ENCODE peak calls at places on chromosome 4, in nine cellular contexts. One of them, this sample, is unnamed.

GRCh38 chr4:125254111-125254510 is 60.6 kb upstream of the FAT4 start:
- DNase-seq in iPS DF 6.9: no peak
- DNase-seq in NCI-H1092 treated with DMSO at 0.1 percent for 48 hours: no peak
- DNase-seq in stimulated activated CD8-positive, alpha-beta memory T cell treated with anti-CD3 and anti-CD28 coated beads, Interleukin-2, amount 100 ng/mL, for 1 hour: no peak
- DNase-seq in ecto neural progenitor cell: no peak
- DNase-seq in heart right ventricle: no peak
- DNase-seq in erythroblast: no peak
- DNase-seq in naive thymus-derived CD4-positive, alpha-beta T cell: no peak
- DNase-seq in stimulated activated naive B cell treated with anti-CD40 and anti-IgM and Interleukin-4, amounts not matched to agents 10 μg/mL and 1 μg/mL and 100 μg/mL, for 72 hours: no peak
- DNase-seq in this sample: no peak

GRCh38 chr4:105509291-105509690 is 35.4 kb upstream of the PPA2 start:
- DNase-seq in iPS DF 6.9: no peak
- DNase-seq in NCI-H1092 treated with DMSO at 0.1 percent for 48 hours: no peak
- DNase-seq in stimulated activated CD8-positive, alpha-beta memory T cell treated with anti-CD3 and anti-CD28 coated beads, Interleukin-2, amount 100 ng/mL, for 1 hour: no peak
- DNase-seq in ecto neural progenitor cell: no peak
- DNase-seq in heart right ventricle: no peak
- DNase-seq in erythroblast: no peak
- DNase-seq in naive thymus-derived CD4-positive, alpha-beta T cell: no peak
- DNase-seq in stimulated activated naive B cell treated with anti-CD40 and anti-IgM and Interleukin-4, amounts not matched to agents 10 μg/mL and 1 μg/mL and 100 μg/mL, for 72 hours: no peak
- DNase-seq in this sample: no peak

GRCh38 chr4:185254434-185254833 is 45.0 kb downstream of the SNX25 start:
- DNase-seq in iPS DF 6.9: no peak
- DNase-seq in NCI-H1092 treated with DMSO at 0.1 percent for 48 hours: no peak
- DNase-seq in stimulated activated CD8-positive, alpha-beta memory T cell treated with anti-CD3 and anti-CD28 coated beads, Interleukin-2, amount 100 ng/mL, for 1 hour: no peak
- DNase-seq in ecto neural progenitor cell: no peak
- DNase-seq in heart right ventricle: no peak
- DNase-seq in erythroblast: no peak
- DNase-seq in naive thymus-derived CD4-positive, alpha-beta T cell: peak; percentile 47
- DNase-seq in stimulated activated naive B cell treated with anti-CD40 and anti-IgM and Interleukin-4, amounts not matched to agents 10 μg/mL and 1 μg/mL and 100 μg/mL, for 72 hours: no peak
- DNase-seq in this sample: no peak

GRCh38 chr4:56311299-56311975 is 75.9 kb downstream of the AASDH start:
- DNase-seq in iPS DF 6.9: no peak
- DNase-seq in NCI-H1092 treated with DMSO at 0.1 percent for 48 hours: peak; percentile 18
- DNase-seq in stimulated activated CD8-positive, alpha-beta memory T cell treated with anti-CD3 and anti-CD28 coated beads, Interleukin-2, amount 100 ng/mL, for 1 hour: no peak
- DNase-seq in ecto neural progenitor cell: no peak
- DNase-seq in heart right ventricle: no peak
- DNase-seq in erythroblast: no peak
- DNase-seq in naive thymus-derived CD4-positive, alpha-beta T cell: no peak
- DNase-seq in stimulated activated naive B cell treated with anti-CD40 and anti-IgM and Interleukin-4, amounts not matched to agents 10 μg/mL and 1 μg/mL and 100 μg/mL, for 72 hours: no peak
- DNase-seq in this sample: no peak

GRCh38 chr4:53314257-53314656 is 51.6 kb downstream of the SCFD2 start:
- DNase-seq in iPS DF 6.9: no peak
- DNase-seq in NCI-H1092 treated with DMSO at 0.1 percent for 48 hours: no peak
- DNase-seq in stimulated activated CD8-positive, alpha-beta memory T cell treated with anti-CD3 and anti-CD28 coated beads, Interleukin-2, amount 100 ng/mL, for 1 hour: no peak
- DNase-seq in ecto neural progenitor cell: no peak
- DNase-seq in heart right ventricle: no peak
- DNase-seq in erythroblast: no peak
- DNase-seq in naive thymus-derived CD4-positive, alpha-beta T cell: no peak
- DNase-seq in stimulated activated naive B cell treated with anti-CD40 and anti-IgM and Interleukin-4, amounts not matched to agents 10 μg/mL and 1 μg/mL and 100 μg/mL, for 72 hours: no peak
- DNase-seq in this sample: no peak

GRCh38 chr4:145034727-145035211 is 63.2 kb downstream of the ANAPC10 start:
- DNase-seq in iPS DF 6.9: no peak
- DNase-seq in NCI-H1092 treated with DMSO at 0.1 percent for 48 hours: no peak
- DNase-seq in stimulated activated CD8-positive, alpha-beta memory T cell treated with anti-CD3 and anti-CD28 coated beads, Interleukin-2, amount 100 ng/mL, for 1 hour: no peak
- DNase-seq in ecto neural progenitor cell: no peak
- DNase-seq in heart right ventricle: no peak
- DNase-seq in erythroblast: no peak
- DNase-seq in naive thymus-derived CD4-positive, alpha-beta T cell: no peak
- DNase-seq in stimulated activated naive B cell treated with anti-CD40 and anti-IgM and Interleukin-4, amounts not matched to agents 10 μg/mL and 1 μg/mL and 100 μg/mL, for 72 hours: no peak
- DNase-seq in this sample: no peak

GRCh38 chr4:24102621-24103020 is 212.8 kb upstream of the PPARGC1A start:
- DNase-seq in iPS DF 6.9: no peak
- DNase-seq in NCI-H1092 treated with DMSO at 0.1 percent for 48 hours: no peak
- DNase-seq in stimulated activated CD8-positive, alpha-beta memory T cell treated with anti-CD3 and anti-CD28 coated beads, Interleukin-2, amount 100 ng/mL, for 1 hour: no peak
- DNase-seq in ecto neural progenitor cell: no peak
- DNase-seq in heart right ventricle: no peak
- DNase-seq in erythroblast: no peak
- DNase-seq in naive thymus-derived CD4-positive, alpha-beta T cell: no peak
- DNase-seq in stimulated activated naive B cell treated with anti-CD40 and anti-IgM and Interleukin-4, amounts not matched to agents 10 μg/mL and 1 μg/mL and 100 μg/mL, for 72 hours: no peak
- DNase-seq in this sample: no peak

GRCh38 chr4:81562093-81562492 is 90.4 kb upstream of the RASGEF1B start:
- DNase-seq in iPS DF 6.9: no peak
- DNase-seq in NCI-H1092 treated with DMSO at 0.1 percent for 48 hours: no peak
- DNase-seq in stimulated activated CD8-positive, alpha-beta memory T cell treated with anti-CD3 and anti-CD28 coated beads, Interleukin-2, amount 100 ng/mL, for 1 hour: no peak
- DNase-seq in ecto neural progenitor cell: no peak
- DNase-seq in heart right ventricle: no peak
- DNase-seq in erythroblast: no peak
- DNase-seq in naive thymus-derived CD4-positive, alpha-beta T cell: peak; percentile 28
- DNase-seq in stimulated activated naive B cell treated with anti-CD40 and anti-IgM and Interleukin-4, amounts not matched to agents 10 μg/mL and 1 μg/mL and 100 μg/mL, for 72 hours: peak; percentile 30
- DNase-seq in this sample: no peak

GRCh38 chr4:163484906-163485305 is 9.6 kb upstream of the TMA16 start:
- DNase-seq in iPS DF 6.9: peak; percentile 39
- DNase-seq in NCI-H1092 treated with DMSO at 0.1 percent for 48 hours: peak; percentile 17
- DNase-seq in stimulated activated CD8-positive, alpha-beta memory T cell treated with anti-CD3 and anti-CD28 coated beads, Interleukin-2, amount 100 ng/mL, for 1 hour: peak; percentile 13
- DNase-seq in ecto neural progenitor cell: peak; percentile 73
- DNase-seq in heart right ventricle: peak; percentile 29
- DNase-seq in erythroblast: peak; percentile 81
- DNase-seq in naive thymus-derived CD4-positive, alpha-beta T cell: peak; percentile 14
- DNase-seq in stimulated activated naive B cell treated with anti-CD40 and anti-IgM and Interleukin-4, amounts not matched to agents 10 μg/mL and 1 μg/mL and 100 μg/mL, for 72 hours: peak; percentile 40
- DNase-seq in this sample: peak; percentile 54

GRCh38 chr4:95544433-95545103 is 4.2 kb downstream of the UNC5C start:
- DNase-seq in iPS DF 6.9: no peak
- DNase-seq in NCI-H1092 treated with DMSO at 0.1 percent for 48 hours: no peak
- DNase-seq in stimulated activated CD8-positive, alpha-beta memory T cell treated with anti-CD3 and anti-CD28 coated beads, Interleukin-2, amount 100 ng/mL, for 1 hour: no peak
- DNase-seq in ecto neural progenitor cell: no peak
- DNase-seq in heart right ventricle: no peak
- DNase-seq in erythroblast: no peak
- DNase-seq in naive thymus-derived CD4-positive, alpha-beta T cell: no peak
- DNase-seq in stimulated activated naive B cell treated with anti-CD40 and anti-IgM and Interleukin-4, amounts not matched to agents 10 μg/mL and 1 μg/mL and 100 μg/mL, for 72 hours: no peak
- DNase-seq in this sample: no peak

GRCh38 chr4:16607693-16608092 is 290.8 kb downstream of the LDB2 start:
- DNase-seq in iPS DF 6.9: no peak
- DNase-seq in NCI-H1092 treated with DMSO at 0.1 percent for 48 hours: no peak
- DNase-seq in stimulated activated CD8-positive, alpha-beta memory T cell treated with anti-CD3 and anti-CD28 coated beads, Interleukin-2, amount 100 ng/mL, for 1 hour: no peak
- DNase-seq in ecto neural progenitor cell: no peak
- DNase-seq in heart right ventricle: no peak
- DNase-seq in erythroblast: no peak
- DNase-seq in naive thymus-derived CD4-positive, alpha-beta T cell: no peak
- DNase-seq in stimulated activated naive B cell treated with anti-CD40 and anti-IgM and Interleukin-4, amounts not matched to agents 10 μg/mL and 1 μg/mL and 100 μg/mL, for 72 hours: no peak
- DNase-seq in this sample: no peak

GRCh38 chr4:95510145-95510544 is 38.6 kb downstream of the UNC5C start:
- DNase-seq in iPS DF 6.9: no peak
- DNase-seq in NCI-H1092 treated with DMSO at 0.1 percent for 48 hours: peak; percentile 19
- DNase-seq in stimulated activated CD8-positive, alpha-beta memory T cell treated with anti-CD3 and anti-CD28 coated beads, Interleukin-2, amount 100 ng/mL, for 1 hour: no peak
- DNase-seq in ecto neural progenitor cell: no peak
- DNase-seq in heart right ventricle: no peak
- DNase-seq in erythroblast: peak; percentile 31
- DNase-seq in naive thymus-derived CD4-positive, alpha-beta T cell: no peak
- DNase-seq in stimulated activated naive B cell treated with anti-CD40 and anti-IgM and Interleukin-4, amounts not matched to agents 10 μg/mL and 1 μg/mL and 100 μg/mL, for 72 hours: no peak
- DNase-seq in this sample: no peak

GRCh38 chr4:104616401-104616820 is 121.7 kb upstream of the CXXC4 start:
- DNase-seq in iPS DF 6.9: no peak
- DNase-seq in NCI-H1092 treated with DMSO at 0.1 percent for 48 hours: peak; percentile 56
- DNase-seq in stimulated activated CD8-positive, alpha-beta memory T cell treated with anti-CD3 and anti-CD28 coated beads, Interleukin-2, amount 100 ng/mL, for 1 hour: no peak
- DNase-seq in ecto neural progenitor cell: no peak
- DNase-seq in heart right ventricle: peak; percentile 78
- DNase-seq in erythroblast: no peak
- DNase-seq in naive thymus-derived CD4-positive, alpha-beta T cell: no peak
- DNase-seq in stimulated activated naive B cell treated with anti-CD40 and anti-IgM and Interleukin-4, amounts not matched to agents 10 μg/mL and 1 μg/mL and 100 μg/mL, for 72 hours: no peak
- DNase-seq in this sample: no peak

GRCh38 chr4:186999676-187000075 is 276.0 kb upstream of the FAT1 start:
- DNase-seq in iPS DF 6.9: no peak
- DNase-seq in NCI-H1092 treated with DMSO at 0.1 percent for 48 hours: no peak
- DNase-seq in stimulated activated CD8-positive, alpha-beta memory T cell treated with anti-CD3 and anti-CD28 coated beads, Interleukin-2, amount 100 ng/mL, for 1 hour: no peak
- DNase-seq in ecto neural progenitor cell: no peak
- DNase-seq in heart right ventricle: no peak
- DNase-seq in erythroblast: no peak
- DNase-seq in naive thymus-derived CD4-positive, alpha-beta T cell: no peak
- DNase-seq in stimulated activated naive B cell treated with anti-CD40 and anti-IgM and Interleukin-4, amounts not matched to agents 10 μg/mL and 1 μg/mL and 100 μg/mL, for 72 hours: no peak
- DNase-seq in this sample: no peak

GRCh38 chr4:7758444-7758815 is 181.2 kb downstream of the AFAP1 start:
- DNase-seq in iPS DF 6.9: no peak
- DNase-seq in NCI-H1092 treated with DMSO at 0.1 percent for 48 hours: no peak
- DNase-seq in stimulated activated CD8-positive, alpha-beta memory T cell treated with anti-CD3 and anti-CD28 coated beads, Interleukin-2, amount 100 ng/mL, for 1 hour: no peak
- DNase-seq in ecto neural progenitor cell: no peak
- DNase-seq in heart right ventricle: no peak
- DNase-seq in erythroblast: no peak
- DNase-seq in naive thymus-derived CD4-positive, alpha-beta T cell: no peak
- DNase-seq in stimulated activated naive B cell treated with anti-CD40 and anti-IgM and Interleukin-4, amounts not matched to agents 10 μg/mL and 1 μg/mL and 100 μg/mL, for 72 hours: no peak
- DNase-seq in this sample: no peak

GRCh38 chr4:53651142-53651720 is 59.9 kb upstream of the LNX1 start:
- DNase-seq in iPS DF 6.9: no peak
- DNase-seq in NCI-H1092 treated with DMSO at 0.1 percent for 48 hours: no peak
- DNase-seq in stimulated activated CD8-positive, alpha-beta memory T cell treated with anti-CD3 and anti-CD28 coated beads, Interleukin-2, amount 100 ng/mL, for 1 hour: no peak
- DNase-seq in ecto neural progenitor cell: no peak
- DNase-seq in heart right ventricle: peak; percentile 56
- DNase-seq in erythroblast: no peak
- DNase-seq in naive thymus-derived CD4-positive, alpha-beta T cell: no peak
- DNase-seq in stimulated activated naive B cell treated with anti-CD40 and anti-IgM and Interleukin-4, amounts not matched to agents 10 μg/mL and 1 μg/mL and 100 μg/mL, for 72 hours: no peak
- DNase-seq in this sample: no peak

GRCh38 chr4:157674699-157675098 is 454.2 kb downstream of the GRIA2 start:
- DNase-seq in iPS DF 6.9: no peak
- DNase-seq in NCI-H1092 treated with DMSO at 0.1 percent for 48 hours: no peak
- DNase-seq in stimulated activated CD8-positive, alpha-beta memory T cell treated with anti-CD3 and anti-CD28 coated beads, Interleukin-2, amount 100 ng/mL, for 1 hour: no peak
- DNase-seq in ecto neural progenitor cell: no peak
- DNase-seq in heart right ventricle: no peak
- DNase-seq in erythroblast: no peak
- DNase-seq in naive thymus-derived CD4-positive, alpha-beta T cell: no peak
- DNase-seq in stimulated activated naive B cell treated with anti-CD40 and anti-IgM and Interleukin-4, amounts not matched to agents 10 μg/mL and 1 μg/mL and 100 μg/mL, for 72 hours: no peak
- DNase-seq in this sample: no peak

GRCh38 chr4:183758006-183758734 is 99.1 kb downstream of the TRAPPC11 start:
- DNase-seq in iPS DF 6.9: peak; percentile 47
- DNase-seq in NCI-H1092 treated with DMSO at 0.1 percent for 48 hours: no peak
- DNase-seq in stimulated activated CD8-positive, alpha-beta memory T cell treated with anti-CD3 and anti-CD28 coated beads, Interleukin-2, amount 100 ng/mL, for 1 hour: no peak
- DNase-seq in ecto neural progenitor cell: peak; percentile 68
- DNase-seq in heart right ventricle: peak; percentile 81
- DNase-seq in erythroblast: peak; percentile 35
- DNase-seq in naive thymus-derived CD4-positive, alpha-beta T cell: no peak
- DNase-seq in stimulated activated naive B cell treated with anti-CD40 and anti-IgM and Interleukin-4, amounts not matched to agents 10 μg/mL and 1 μg/mL and 100 μg/mL, for 72 hours: no peak
- DNase-seq in this sample: no peak

GRCh38 chr4:136803430-136803829 is 728.9 kb downstream of the PCDH18 start:
- DNase-seq in iPS DF 6.9: peak; percentile 22
- DNase-seq in NCI-H1092 treated with DMSO at 0.1 percent for 48 hours: no peak
- DNase-seq in stimulated activated CD8-positive, alpha-beta memory T cell treated with anti-CD3 and anti-CD28 coated beads, Interleukin-2, amount 100 ng/mL, for 1 hour: no peak
- DNase-seq in ecto neural progenitor cell: no peak
- DNase-seq in heart right ventricle: no peak
- DNase-seq in erythroblast: no peak
- DNase-seq in naive thymus-derived CD4-positive, alpha-beta T cell: no peak
- DNase-seq in stimulated activated naive B cell treated with anti-CD40 and anti-IgM and Interleukin-4, amounts not matched to agents 10 μg/mL and 1 μg/mL and 100 μg/mL, for 72 hours: no peak
- DNase-seq in this sample: peak; percentile 69

GRCh38 chr4:10102981-10103330 is 13.6 kb downstream of the WDR1 start:
- DNase-seq in iPS DF 6.9: no peak
- DNase-seq in NCI-H1092 treated with DMSO at 0.1 percent for 48 hours: peak; percentile 18
- DNase-seq in stimulated activated CD8-positive, alpha-beta memory T cell treated with anti-CD3 and anti-CD28 coated beads, Interleukin-2, amount 100 ng/mL, for 1 hour: no peak
- DNase-seq in ecto neural progenitor cell: no peak
- DNase-seq in heart right ventricle: no peak
- DNase-seq in erythroblast: no peak
- DNase-seq in naive thymus-derived CD4-positive, alpha-beta T cell: no peak
- DNase-seq in stimulated activated naive B cell treated with anti-CD40 and anti-IgM and Interleukin-4, amounts not matched to agents 10 μg/mL and 1 μg/mL and 100 μg/mL, for 72 hours: no peak
- DNase-seq in this sample: peak; percentile 70

This sample was measured in NCI-H146.